ENCODE peak calls at places on chromosomes 6 and 20, in seven cellular contexts. N is psoas muscle; I is CD8-positive, alpha-beta memory T cell; K is IMR-90; Y is right atrium auricular region; H is spleen; O is neural progenitor cell. D is an unnamed sample.

GRCh38 chr6:134533991-134534390 is 216.1 kb upstream of the SGK1 start:
- DNase-seq in N (no peak), I (no peak), K (no peak), Y (no peak), H (no peak), O (no peak), D (no peak)

GRCh38 chr6:37618916-37619605 is 78.6 kb downstream of the MDGA1 start:
- DNase-seq in N (no peak), I (no peak), K (no peak), Y (no peak), H (no peak), O (peak; percentile 39), D (no peak)

GRCh38 chr6:125753218-125753936 is 3.9 kb downstream of the HEY2 start:
- DNase-seq in N (no peak), I (no peak), K (peak; percentile 16), Y (no peak), H (no peak), O (peak; percentile 8), D (no peak)

GRCh38 chr20:34364013-34364382 is 925 bp downstream of the ITCH start:
- DNase-seq in N (no peak), I (no peak), K (peak; percentile 34), Y (no peak), H (no peak), O (no peak), D (no peak)

GRCh38 chr6:39593644-39594043 is 131.6 kb downstream of the KIF6 start:
- DNase-seq in N (no peak), I (no peak), K (no peak), Y (no peak), H (no peak), O (no peak), D (no peak)

GRCh38 chr20:59328071-59328470 is 27.7 kb downstream of the EDN3 start:
- DNase-seq in N (no peak), I (no peak), K (no peak), Y (no peak), H (no peak), O (no peak), D (no peak)

GRCh38 chr20:64106981-64107735 is at the start of gene NPBWR2:
- DNase-seq in N (peak; percentile 42), I (peak; percentile 51), K (no peak), Y (no peak), H (peak; percentile 82), O (peak; percentile 45), D (no peak)

GRCh38 chr6:127053032-127053908 is 65.2 kb upstream of the RSPO3 start:
- DNase-seq in N (no peak), I (no peak), K (peak; percentile 19), Y (no peak), H (no peak), O (no peak), D (no peak)

GRCh38 chr6:44234101-44235090 is 11.0 kb downstream of the SLC29A1 start:
- DNase-seq in N (peak; percentile 96), I (no peak), K (peak; percentile 73), Y (peak; percentile 87), H (peak; percentile 64), O (peak; percentile 87), D (peak; percentile 81)

GRCh38 chr20:19314619-19315018 is 102.2 kb downstream of the SLC24A3 start:
- DNase-seq in N (no peak), I (no peak), K (no peak), Y (peak; percentile 52), H (no peak), O (no peak), D (no peak)

GRCh38 chr6:141700836-141701235 is 431.9 kb upstream of the GJE1 start:
- DNase-seq in N (no peak), I (no peak), K (peak; percentile 28), Y (no peak), H (no peak), O (no peak), D (no peak)

GRCh38 chr6:46022110-46022948 is 6.7 kb upstream of the CLIC5 start:
- DNase-seq in N (no peak), I (no peak), K (no peak), Y (no peak), H (no peak), O (no peak), D (no peak)

GRCh38 chr6:33667776-33668175 is 43.7 kb downstream of the UQCC2 start:
- DNase-seq in N (no peak), I (no peak), K (no peak), Y (no peak), H (no peak), O (no peak), D (no peak)

GRCh38 chr6:106974999-106975698 is 620 bp upstream of the CD24 start:
- DNase-seq in N (peak; percentile 60), I (no peak), K (no peak), Y (no peak), H (peak; percentile 92), O (peak; percentile 83), D (no peak)

GRCh38 chr20:6178537-6178936 is 55.7 kb upstream of the FERMT1 start:
- DNase-seq in N (no peak), I (no peak), K (peak; percentile 51), Y (no peak), H (no peak), O (peak; percentile 44), D (no peak)

GRCh38 chr20:21615617-21616080 is 89.8 kb upstream of the PAX1 start:
- DNase-seq in N (peak; percentile 64), I (no peak), K (peak; percentile 29), Y (no peak), H (no peak), O (peak; percentile 84), D (no peak)

GRCh38 chr6:134352786-134353480 is 35.0 kb upstream of the SGK1 start:
- DNase-seq in N (no peak), I (no peak), K (peak; percentile 93), Y (no peak), H (no peak), O (peak; percentile 9), D (no peak)

GRCh38 chr20:49690899-49691620 is 22.6 kb downstream of the B4GALT5 start:
- DNase-seq in N (no peak), I (no peak), K (peak; percentile 69), Y (no peak), H (no peak), O (no peak), D (no peak)

GRCh38 chr20:31693987-31694661 is 28.5 kb downstream of the BCL2L1 start:
- DNase-seq in N (no peak), I (no peak), K (no peak), Y (no peak), H (no peak), O (peak; percentile 56), D (no peak)

GRCh38 chr6:84052204-84052882 is 18.8 kb downstream of the MRAP2 start:
- DNase-seq in N (peak; percentile 77), I (no peak), K (peak; percentile 50), Y (peak; percentile 67), H (peak; percentile 78), O (peak; percentile 86), D (peak; percentile 70)

GRCh38 chr6:149891259-149891658 is 6.7 kb downstream of the RAET1E start:
- DNase-seq in N (no peak), I (no peak), K (no peak), Y (no peak), H (no peak), O (no peak), D (no peak)

GRCh38 chr6:40586369-40586768 is 795 bp downstream of the LRFN2 start:
- DNase-seq in N (no peak), I (no peak), K (no peak), Y (no peak), H (no peak), O (no peak), D (no peak)

GRCh38 chr20:48910360-48910781 is 11.1 kb upstream of the ARFGEF2 start:
- DNase-seq in N (no peak), I (peak; percentile 53), K (no peak), Y (no peak), H (no peak), O (no peak), D (no peak)

GRCh38 chr20:45343445-45343866 is 4.8 kb downstream of the SDC4 start:
- DNase-seq in N (no peak), I (no peak), K (no peak), Y (no peak), H (no peak), O (no peak), D (no peak)

GRCh38 chr6:30769088-30769852 is 24.9 kb upstream of the IER3 start:
- DNase-seq in N (peak; percentile 77), I (peak; percentile 68), K (peak; percentile 98), Y (peak; percentile 76), H (no peak), O (peak; percentile 57), D (peak; percentile 65)

GRCh38 chr20:52971498-52972189 is 514 bp upstream of the TSHZ2 start:
- DNase-seq in N (no peak), I (no peak), K (no peak), Y (no peak), H (no peak), O (no peak), D (no peak)

DNA sequence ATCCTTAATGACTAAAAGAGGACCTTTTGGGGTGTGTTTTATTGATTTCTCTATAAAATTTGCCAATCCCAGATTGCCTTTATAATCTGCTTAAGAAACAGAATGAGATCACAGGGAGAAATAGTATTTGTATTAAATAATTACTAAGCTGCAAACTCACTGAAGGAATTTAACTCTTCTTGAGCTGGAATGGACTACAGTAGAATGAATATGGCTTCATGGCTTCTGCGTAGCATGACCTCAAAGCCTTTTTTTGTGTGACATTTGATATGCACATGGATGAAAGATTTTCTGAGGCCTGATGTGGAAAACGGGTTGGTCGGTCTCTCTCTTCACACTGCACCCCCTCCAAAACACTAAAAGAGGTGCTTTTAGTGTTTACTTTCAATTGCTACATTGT is 115.9 kb downstream of the QKI start:
- DNase-seq in N (no peak), I (no peak), K (peak; percentile 19), Y (no peak), H (no peak), O (no peak), D (no peak)
- H3K4me1 ChIP-seq in N (peaks cover 99% of the 10 kb centered on the region), I (peaks cover 4% of the 10 kb centered on the region), K (peaks cover 18% of the 10 kb centered on the region), Y (peaks cover 100% of the 10 kb centered on the region), H (peaks cover 25% of the 10 kb centered on the region), O (peaks cover 46% of the 10 kb centered on the region), D (peaks cover 61% of the 10 kb centered on the region)

DNA sequence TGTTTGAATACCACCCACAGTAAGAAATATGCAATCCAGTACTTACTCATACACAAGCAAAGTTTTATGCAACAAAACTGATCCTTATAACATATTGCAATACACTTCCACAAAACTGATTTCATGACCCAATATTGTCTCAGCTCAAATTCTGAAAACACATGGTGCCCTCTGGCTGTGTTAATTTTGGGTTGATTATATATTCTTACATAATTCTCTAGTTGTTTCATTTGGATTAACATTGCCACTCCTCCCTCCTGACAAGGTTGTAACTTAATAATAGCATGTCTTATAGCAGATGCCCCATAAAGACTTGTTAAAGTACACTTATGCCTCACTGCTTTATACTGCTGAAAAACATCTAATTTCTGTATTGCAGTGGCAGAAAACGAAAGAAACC is 73.0 kb upstream of the TULP1 start:
- DNase-seq in N (no peak), I (no peak), K (no peak), Y (no peak), H (no peak), O (no peak), D (no peak)
- H3K4me1 ChIP-seq in N (peaks cover 86% of the 10 kb centered on the region), I (peaks cover 81% of the 10 kb centered on the region), K (no peaks in the 10 kb centered on the region), Y (peaks cover 68% of the 10 kb centered on the region), H (peaks cover 11% of the 10 kb centered on the region), O (no peaks in the 10 kb centered on the region), D (peaks cover 60% of the 10 kb centered on the region)

GRCh38 chr20:44071526-44072111 is 115.4 kb downstream of the JPH2 start:
- DNase-seq in N (peak; percentile 35), I (no peak), K (no peak), Y (peak; percentile 42), H (no peak), O (no peak), D (no peak)
- H3K4me1 ChIP-seq in N (peaks cover 8% of the 10 kb centered on the region), I (peaks cover 83% of the 10 kb centered on the region), K (peaks cover 4% of the 10 kb centered on the region), Y (no peaks in the 10 kb centered on the region), H (peaks cover 3% of the 10 kb centered on the region), O (no peaks in the 10 kb centered on the region), D (peaks cover 15% of the 10 kb centered on the region)

GRCh38 chr6:72956272-72956671 is 269.0 kb downstream of the KHDC1L start:
- DNase-seq in N (no peak), I (no peak), K (no peak), Y (no peak), H (no peak), O (no peak), D (no peak)
- H3K4me1 ChIP-seq in N (peaks cover 41% of the 10 kb centered on the region), I (no peaks in the 10 kb centered on the region), K (peaks cover 10% of the 10 kb centered on the region), Y (no peaks in the 10 kb centered on the region), H (no peaks in the 10 kb centered on the region), O (no peaks in the 10 kb centered on the region), D (peaks cover 14% of the 10 kb centered on the region)

D was measured in thoracic aorta.